ENCODE peak calls at places on chromosomes 2 and 18, in eight cellular contexts. Z is psoas muscle, R is uterus, I is fibroblast of the aortic adventitia, L is skeletal muscle cell, B is choroid plexus epithelial cell, K is brain microvascular endothelial cell, O is astrocyte of the cerebellum. H is an unnamed sample.

GRCh38 chr2:144215701-144216675 is 303.9 kb downstream of the ZEB2 start:
- DNase-seq in Z (no peak), R (no peak), I (no peak), L (no peak), B (no peak), K (no peak), O (no peak), H (no peak)

GRCh38 chr2:134137182-134137595 is 116.7 kb upstream of the MGAT5 start:
- DNase-seq in Z (no peak), R (no peak), I (peak), L (no peak), B (peak), K (no peak), O (no peak), H (peak)

GRCh38 chr2:39128919-39129391 is 8.1 kb upstream of the SOS1 start:
- DNase-seq in Z (no peak), R (no peak), I (peak), L (no peak), B (peak), K (no peak), O (no peak), H (peak)

GRCh38 chr2:24313744-24314632 is 46.3 kb downstream of the ITSN2 start:
- DNase-seq in Z (no peak), R (no peak), I (peak), L (no peak), B (peak), K (peak), O (no peak), H (peak)

GRCh38 chr2:101329026-101329425 is 20.5 kb upstream of the RNF149 start:
- DNase-seq in Z (no peak), R (no peak), I (no peak), L (no peak), B (no peak), K (no peak), O (no peak), H (no peak)

GRCh38 chr2:190533175-190533967 is 1.2 kb downstream of the NEMP2 start:
- DNase-seq in Z (no peak), R (no peak), I (no peak), L (no peak), B (peak), K (no peak), O (no peak), H (no peak)

GRCh38 chr18:11498821-11499220 is 110.6 kb upstream of the SLC35G4 start:
- DNase-seq in Z (no peak), R (no peak), I (peak), L (no peak), B (peak), K (no peak), O (peak), H (peak)

GRCh38 chr2:72993147-72993546 is 75.8 kb downstream of the EMX1 start:
- DNase-seq in Z (no peak), R (peak), I (peak), L (no peak), B (peak), K (peak), O (no peak), H (peak)

GRCh38 chr18:23719634-23720201 is 30.5 kb downstream of the LAMA3 start:
- DNase-seq in Z (peak), R (peak), I (peak), L (peak), B (peak), K (peak), O (peak), H (peak)

GRCh38 chr18:26574958-26575864 is 26.9 kb upstream of the KCTD1 start:
- DNase-seq in Z (peak), R (no peak), I (peak), L (peak), B (peak), K (peak), O (peak), H (peak)

GRCh38 chr2:168449419-168449818 is 6.7 kb upstream of the CERS6 start:
- DNase-seq in Z (no peak), R (no peak), I (no peak), L (peak), B (peak), K (peak), O (no peak), H (no peak)

GRCh38 chr18:48031011-48031480 is 100.6 kb upstream of the SMAD2 start:
- DNase-seq in Z (no peak), R (peak), I (peak), L (peak), B (peak), K (peak), O (peak), H (peak)

GRCh38 chr2:10374362-10374943 is 71.7 kb downstream of the HPCAL1 start:
- DNase-seq in Z (no peak), R (no peak), I (no peak), L (no peak), B (no peak), K (no peak), O (no peak), H (no peak)

GRCh38 chr2:9637330-9637729 is 6.5 kb upstream of the YWHAQ start:
- DNase-seq in Z (no peak), R (no peak), I (peak), L (no peak), B (peak), K (peak), O (peak), H (peak)

GRCh38 chr2:40487592-40487991 is 35.7 kb upstream of the SLC8A1 start:
- DNase-seq in Z (no peak), R (no peak), I (no peak), L (no peak), B (peak), K (peak), O (no peak), H (peak)

GRCh38 chr2:40363631-40364030 is 88.3 kb downstream of the SLC8A1 start:
- DNase-seq in Z (no peak), R (no peak), I (peak), L (no peak), B (peak), K (no peak), O (peak), H (peak)

GRCh38 chr2:111523009-111523408 is 361.0 kb downstream of the ANAPC1 start:
- DNase-seq in Z (peak), R (no peak), I (no peak), L (no peak), B (peak), K (no peak), O (no peak), H (no peak)

GRCh38 chr2:232544674-232545073 is 5.2 kb downstream of the CHRNG start:
- DNase-seq in Z (no peak), R (no peak), I (no peak), L (no peak), B (no peak), K (no peak), O (no peak), H (no peak)

GRCh38 chr18:77073336-77074093 is 59.1 kb downstream of the MBP start:
- DNase-seq in Z (no peak), R (no peak), I (no peak), L (no peak), B (no peak), K (no peak), O (no peak), H (no peak)

GRCh38 chr2:10297950-10298349 is 4.8 kb upstream of the HPCAL1 start:
- DNase-seq in Z (peak), R (peak), I (peak), L (peak), B (peak), K (peak), O (no peak), H (peak)

GRCh38 chr2:120346667-120347358 is 877 bp downstream of the INHBB start:
- DNase-seq in Z (peak), R (no peak), I (peak), L (peak), B (peak), K (peak), O (no peak), H (peak)

GRCh38 chr2:118672571-118673158 is 174.8 kb downstream of the EN1 start:
- DNase-seq in Z (no peak), R (no peak), I (peak), L (no peak), B (peak), K (peak), O (no peak), H (peak)

GRCh38 chr18:51731070-51731469 is 533.6 kb upstream of the MEX3C start:
- DNase-seq in Z (no peak), R (no peak), I (no peak), L (no peak), B (no peak), K (no peak), O (no peak), H (no peak)

GRCh38 chr2:208017721-208018120 is 7.6 kb downstream of the PLEKHM3 start:
- DNase-seq in Z (no peak), R (no peak), I (no peak), L (no peak), B (no peak), K (no peak), O (no peak), H (no peak)

GRCh38 chr2:104794416-104794815 is 59.5 kb upstream of the POU3F3 start:
- DNase-seq in Z (no peak), R (no peak), I (no peak), L (no peak), B (peak), K (peak), O (peak), H (peak)

GRCh38 chr2:158498043-158498748 is 41.4 kb downstream of the PKP4 start:
- DNase-seq in Z (no peak), R (no peak), I (peak), L (no peak), B (no peak), K (no peak), O (no peak), H (no peak)

GRCh38 chr2:234911271-234911670 is 40.5 kb upstream of the SH3BP4 start:
- DNase-seq in Z (peak), R (no peak), I (peak), L (peak), B (peak), K (peak), O (peak), H (peak)

GRCh38 chr2:41736105-41736567 is 311.7 kb upstream of the PKDCC start:
- DNase-seq in Z (no peak), R (no peak), I (peak), L (no peak), B (no peak), K (peak), O (no peak), H (no peak)

GRCh38 chr2:101064505-101064867 is 62.4 kb downstream of the RPL31 start:
- DNase-seq in Z (no peak), R (no peak), I (no peak), L (no peak), B (no peak), K (no peak), O (no peak), H (no peak)

GRCh38 chr2:221914334-221914733 is 342.2 kb upstream of the EPHA4 start:
- DNase-seq in Z (no peak), R (no peak), I (peak), L (peak), B (no peak), K (no peak), O (no peak), H (peak)

GRCh38 chr2:221908518-221908917 is 336.4 kb upstream of the EPHA4 start:
- DNase-seq in Z (no peak), R (no peak), I (no peak), L (no peak), B (no peak), K (no peak), O (no peak), H (no peak)

GRCh38 chr2:221911316-221911715 is 339.2 kb upstream of the EPHA4 start:
- DNase-seq in Z (no peak), R (no peak), I (peak), L (no peak), B (no peak), K (no peak), O (no peak), H (no peak)

GRCh38 chr2:221915926-221916325 is 343.8 kb upstream of the EPHA4 start:
- DNase-seq in Z (no peak), R (no peak), I (no peak), L (no peak), B (no peak), K (no peak), O (no peak), H (no peak)

GRCh38 chr2:221911890-221912289 is 339.8 kb upstream of the EPHA4 start:
- DNase-seq in Z (no peak), R (no peak), I (no peak), L (no peak), B (no peak), K (no peak), O (no peak), H (no peak)
- H3K4me3 ChIP-seq in Z (no peak), R (no peak), I (no peak), L (no peak), B (no peak), K (no peak), O (no peak), H (no peak)

DNA sequence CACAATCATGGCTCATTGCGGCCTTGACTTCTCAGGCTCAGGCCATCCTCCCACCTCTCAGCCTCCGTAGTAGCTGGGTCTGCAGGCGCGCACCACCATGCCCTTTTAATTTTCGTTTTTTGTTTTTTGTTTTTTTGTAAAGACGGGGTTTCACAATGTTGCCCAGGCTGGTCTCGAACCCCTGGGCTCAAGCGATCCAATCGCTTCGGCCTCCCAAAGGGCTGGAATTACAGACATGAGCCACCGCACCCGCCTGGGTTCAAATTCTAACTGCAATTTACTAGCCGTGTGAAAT is 12.3 kb upstream of the DCTN1 start:
- DNase-seq in Z (no peak), R (no peak), I (no peak), L (no peak), B (no peak), K (no peak), O (no peak), H (no peak)
- H3K4me3 ChIP-seq in Z (peak), R (no peak), I (no peak), L (no peak), B (no peak), K (peak), O (no peak), H (no peak)

GRCh38 chr2:575030-575727 is 102.0 kb downstream of the TMEM18 start:
- DNase-seq in Z (no peak), R (no peak), I (no peak), L (no peak), B (no peak), K (no peak), O (no peak), H (no peak)
- H3K4me3 ChIP-seq in Z (no peak), R (no peak), I (no peak), L (no peak), B (no peak), K (no peak), O (no peak), H (no peak)

GRCh38 chr2:218957685-218958084 is 1.8 kb upstream of the CDK5R2 start:
- DNase-seq in Z (no peak), R (no peak), I (no peak), L (no peak), B (no peak), K (no peak), O (no peak), H (no peak)

GRCh38 chr2:218959761-218960195 is 312 bp downstream of the CDK5R2 start:
- DNase-seq in Z (no peak), R (no peak), I (no peak), L (no peak), B (no peak), K (no peak), O (no peak), H (no peak)

GRCh38 chr2:218958276-218958675 is 1.2 kb upstream of the CDK5R2 start:
- DNase-seq in Z (no peak), R (no peak), I (no peak), L (no peak), B (no peak), K (no peak), O (no peak), H (no peak)

GRCh38 chr2:218960196-218961165 is 1.0 kb downstream of the CDK5R2 start:
- DNase-seq in Z (no peak), R (no peak), I (no peak), L (no peak), B (no peak), K (no peak), O (no peak), H (no peak)

GRCh38 chr2:218959141-218959731 is at the start of gene CDK5R2:
- DNase-seq in Z (peak), R (peak), I (peak), L (peak), B (peak), K (peak), O (peak), H (peak)
- H3K4me3 ChIP-seq in Z (peak), R (no peak), I (peak), L (peak), B (peak), K (peak), O (peak), H (no peak)

GRCh38 chr2:231530099-231531085 is at the start of gene NMUR1:
- DNase-seq in Z (peak), R (peak), I (no peak), L (no peak), B (no peak), K (no peak), O (no peak), H (no peak)
- H3K4me3 ChIP-seq in Z (peak), R (no peak), I (peak), L (peak), B (no peak), K (no peak), O (no peak), H (no peak)

DNA sequence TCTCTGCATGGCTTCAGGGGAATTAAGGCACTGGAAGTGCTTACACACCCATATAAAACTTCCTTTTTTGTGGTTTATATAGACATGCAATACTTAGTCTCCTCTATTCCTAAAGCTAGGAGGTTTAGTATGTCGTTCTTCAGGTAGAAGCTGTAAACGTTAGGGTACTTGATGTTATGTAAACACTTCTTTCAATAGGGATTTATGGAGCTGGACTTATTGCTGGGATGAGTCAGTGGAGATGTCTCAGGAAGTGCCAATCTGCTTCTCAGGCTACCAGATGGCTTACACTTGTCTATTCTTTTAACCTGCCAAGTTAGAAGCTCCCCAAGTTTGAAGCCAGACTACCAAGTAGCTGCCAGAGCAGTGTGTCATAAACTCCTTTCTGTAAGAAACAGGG is 756.4 kb upstream of the LRRTM1 start:
- DNase-seq in Z (no peak), R (no peak), I (no peak), L (no peak), B (no peak), K (no peak), O (no peak), H (no peak)
- H3K4me3 ChIP-seq in Z (no peak), R (no peak), I (no peak), L (no peak), B (no peak), K (no peak), O (no peak), H (no peak)

H was measured in fibroblast of lung.